ENCODE peak calls at places on chromosome 11, in five cellular contexts. W is H1, B is K562, U is HepG2, S is GM12878. Z is an unnamed sample.

GRCh38 chr11:28058333-28058732 is 49.6 kb downstream of the KIF18A start:
- DNase-seq in S (no peak), B (no peak), U (peak; percentile 1), W (no peak), Z (no peak)

GRCh38 chr11:27445625-27446024 is 27.0 kb downstream of the LGR4 start:
- DNase-seq in W (no peak), S (no peak), U (no peak), B (no peak), Z (no peak)

GRCh38 chr11:119750056-119750455 is 21.1 kb upstream of the NECTIN1 start:
- DNase-seq in W (no peak), B (no peak), U (no peak), S (no peak), Z (no peak)

GRCh38 chr11:130609121-130610035 is 160.9 kb downstream of the ADAMTS15 start:
- DNase-seq in W (no peak), S (no peak), B (peak; percentile 25), U (no peak), Z (no peak)

GRCh38 chr11:72802822-72803221 is 9.0 kb upstream of the STARD10 start:
- DNase-seq in U (no peak), S (no peak), W (no peak), B (no peak), Z (no peak)

GRCh38 chr11:48116843-48117242 is 99.8 kb upstream of the OR4B1 start:
- DNase-seq in U (peak; percentile 12), W (no peak), S (no peak), B (peak; percentile 28), Z (peak; percentile 36)

GRCh38 chr11:9859491-9860305 is 195.8 kb downstream of the SWAP70 start:
- DNase-seq in U (no peak), W (no peak), B (no peak), S (no peak), Z (no peak)

GRCh38 chr11:44497995-44498394 is 67.5 kb upstream of the CD82 start:
- DNase-seq in S (no peak), U (no peak), B (no peak), W (no peak), Z (no peak)

GRCh38 chr11:85947431-85948272 is 92.5 kb downstream of the CCDC83 start:
- DNase-seq in U (no peak), W (no peak), S (no peak), B (no peak), Z (no peak)

DNA sequence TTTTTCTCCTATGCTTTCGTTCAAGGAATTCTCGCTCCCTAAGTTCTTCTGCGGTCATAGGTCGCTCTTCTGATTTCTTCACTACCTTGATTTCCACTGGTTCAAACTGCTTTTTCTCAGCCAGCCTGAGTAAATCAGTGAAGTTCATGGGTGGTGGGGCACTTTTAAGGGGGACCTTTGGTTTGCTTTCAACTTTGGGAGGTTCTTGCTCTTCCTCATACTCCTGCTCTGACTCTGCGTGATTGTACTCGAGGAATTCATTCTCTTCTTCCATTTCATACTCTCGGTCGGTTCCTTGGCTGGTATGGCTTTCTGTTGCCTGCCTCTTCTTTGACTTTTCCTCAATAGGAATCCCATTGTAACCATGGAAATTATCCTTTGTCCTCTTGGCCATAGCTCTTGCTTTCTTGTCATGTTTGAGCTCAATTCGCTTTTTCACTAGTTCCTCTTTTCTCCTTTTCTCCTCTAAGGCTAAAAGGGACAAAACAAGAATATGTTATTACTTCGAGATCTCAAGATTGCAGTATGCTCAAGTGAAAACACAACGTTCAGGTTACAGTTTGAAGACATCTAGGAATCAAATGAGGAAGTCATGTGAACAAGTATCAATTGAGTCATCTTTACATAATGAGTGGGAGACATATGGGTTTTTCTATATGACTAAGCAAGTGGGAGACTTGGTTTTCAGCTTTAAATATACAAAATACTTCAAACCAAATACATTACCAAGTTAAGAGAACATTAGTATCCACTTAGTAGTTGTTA is 16.2 kb downstream of the MISFA start:
- DNase-seq in B (no peak), U (no peak), W (no peak), S (peak; percentile 79), Z (no peak)
- TF ChIP-seq RAD21 in B (no peak), U (no peak), W (no peak), S (no peak), Z (no peak)

GRCh38 chr11:3810446-3810845 is 2.1 kb downstream of the PGAP2 start:
- DNase-seq in W (no peak), S (no peak), B (no peak), U (no peak), Z (no peak)
- TF ChIP-seq YY1 in W (no peak), S (no peak), B (no peak), U (no peak), Z (no peak)

DNA sequence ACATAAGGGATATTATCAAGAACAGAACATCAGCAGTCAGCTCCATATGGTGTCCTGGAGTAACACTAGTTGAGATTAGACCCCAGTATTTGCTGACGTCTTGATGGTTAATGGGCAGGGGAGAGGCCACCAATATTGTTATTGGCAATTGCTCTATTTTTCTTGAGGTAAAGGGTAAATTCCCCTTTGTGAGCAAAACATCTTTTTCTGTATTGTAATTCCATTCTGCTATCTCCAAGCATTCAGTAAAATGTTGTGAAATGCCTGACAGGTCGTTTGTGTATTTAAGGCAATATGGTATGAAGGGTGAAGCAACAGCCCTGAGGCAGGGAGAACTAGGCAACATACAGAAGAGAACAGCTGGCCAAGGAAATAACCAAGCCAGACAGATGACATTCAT is 21.9 kb downstream of the PC start:
- DNase-seq in B (no peak), W (no peak), S (no peak), U (peak; percentile 50), Z (no peak)
- TF ChIP-seq RFX5 in B (no peak), W (no peak), S (no peak), U (no peak), Z (no peak)

DNA sequence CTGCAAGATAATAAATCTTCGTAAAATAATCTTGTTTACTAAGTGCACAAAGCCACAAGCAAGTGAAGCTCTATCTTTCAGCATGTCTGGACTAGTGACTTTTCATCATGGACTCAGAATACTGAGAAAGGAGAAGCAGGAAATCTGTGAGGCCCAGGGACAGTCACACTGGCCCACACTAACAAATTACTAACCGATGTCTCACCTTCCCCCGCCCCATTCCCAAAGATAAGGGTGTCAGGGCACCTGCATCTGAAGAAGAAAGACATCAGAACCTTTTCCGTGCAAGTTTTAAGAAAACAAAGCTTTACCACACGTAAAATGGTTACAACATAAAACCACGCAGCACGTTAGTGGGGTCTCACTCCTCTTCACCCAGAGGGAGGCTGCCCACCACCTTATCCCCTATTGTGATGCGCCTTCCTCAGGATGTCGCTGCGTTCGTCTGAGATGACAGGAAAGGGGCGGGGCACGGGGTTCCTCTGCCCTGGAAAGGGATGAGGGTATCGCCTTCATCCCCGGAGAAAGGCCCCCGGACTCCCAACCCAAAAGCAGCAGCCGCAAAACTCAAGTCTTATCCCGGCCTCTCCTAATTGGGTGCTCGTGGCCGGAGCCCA is 603 bp downstream of the BTBD10 start:
- DNase-seq in U (peak; percentile 31), S (no peak), B (peak; percentile 60), W (peak; percentile 84), Z (peak; percentile 73)
- TF ChIP-seq RAD21 in U (no peak), S (no peak), B (no peak), W (no peak), Z (no peak)

DNA sequence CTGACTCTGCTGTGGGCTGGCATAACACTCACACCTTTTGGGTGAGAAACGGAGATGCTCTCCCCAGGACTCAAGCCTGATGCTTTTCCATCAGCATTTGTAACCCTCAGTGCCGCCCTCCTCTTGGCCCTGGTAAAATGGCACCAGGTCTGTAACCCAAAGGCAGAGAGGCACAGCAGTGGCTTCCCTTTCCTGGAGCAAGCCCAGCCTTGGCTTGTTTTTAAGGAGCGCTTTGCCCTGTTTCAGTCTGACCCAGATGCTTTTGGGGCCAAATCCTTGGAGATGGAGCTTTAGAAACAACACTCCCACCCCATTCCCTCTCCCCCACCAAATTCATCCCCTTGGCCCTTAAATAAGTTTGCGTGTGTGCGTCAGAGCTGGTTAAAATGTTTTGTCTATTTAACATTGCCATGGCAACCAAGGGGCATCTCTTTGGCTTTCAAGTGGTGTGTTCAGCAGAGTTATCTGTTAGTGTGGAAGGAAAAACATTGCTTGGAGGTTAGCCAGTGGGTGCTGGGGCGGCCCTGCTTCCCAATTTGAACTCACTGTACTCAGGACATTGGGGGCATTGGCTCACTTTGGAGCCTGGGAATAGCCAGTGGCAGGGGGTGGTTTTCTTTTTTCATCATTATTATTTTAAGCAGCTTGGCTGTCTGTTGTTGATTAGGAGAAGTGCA is 134.2 kb downstream of the NAV2 start:
- DNase-seq in W (no peak), B (no peak), S (no peak), U (no peak), Z (no peak)
- TF ChIP-seq YY1 in W (no peak), B (no peak), S (no peak), U (no peak), Z (no peak)

GRCh38 chr11:100932474-100933100 is 197.0 kb downstream of the PGR start:
- DNase-seq in S (no peak), B (peak; percentile 30), U (peak; percentile 9), W (no peak), Z (peak; percentile 1)
- TF ChIP-seq RFX5 in S (no peak), B (no peak), U (no peak), W (no peak), Z (no peak)

DNA sequence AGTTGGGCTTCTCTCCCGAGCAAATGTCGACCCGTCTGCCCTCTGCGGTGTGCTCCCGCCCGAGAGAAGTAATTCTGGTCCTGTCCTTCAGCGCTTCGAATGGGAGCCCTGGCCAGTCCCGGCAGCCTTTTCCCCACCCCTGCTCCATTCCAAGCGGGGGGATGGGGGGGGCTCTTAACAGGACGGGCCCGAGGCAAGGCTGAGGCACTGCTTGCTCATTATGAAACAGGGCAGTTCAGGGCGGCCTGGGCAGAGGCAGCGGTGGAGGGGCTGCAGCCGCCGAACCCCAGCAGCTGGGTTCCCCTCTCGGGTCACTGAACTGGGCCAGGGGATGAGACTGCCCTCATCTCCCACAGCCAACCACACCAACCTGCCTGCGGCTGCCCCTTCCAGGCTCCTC is 9.2 kb downstream of the BACE1-AS start:
- DNase-seq in S (no peak), U (peak; percentile 52), W (peak; percentile 63), B (no peak), Z (peak; percentile 76)
- TF ChIP-seq RAD21 in S (no peak), U (no peak), W (no peak), B (no peak), Z (no peak)

DNA sequence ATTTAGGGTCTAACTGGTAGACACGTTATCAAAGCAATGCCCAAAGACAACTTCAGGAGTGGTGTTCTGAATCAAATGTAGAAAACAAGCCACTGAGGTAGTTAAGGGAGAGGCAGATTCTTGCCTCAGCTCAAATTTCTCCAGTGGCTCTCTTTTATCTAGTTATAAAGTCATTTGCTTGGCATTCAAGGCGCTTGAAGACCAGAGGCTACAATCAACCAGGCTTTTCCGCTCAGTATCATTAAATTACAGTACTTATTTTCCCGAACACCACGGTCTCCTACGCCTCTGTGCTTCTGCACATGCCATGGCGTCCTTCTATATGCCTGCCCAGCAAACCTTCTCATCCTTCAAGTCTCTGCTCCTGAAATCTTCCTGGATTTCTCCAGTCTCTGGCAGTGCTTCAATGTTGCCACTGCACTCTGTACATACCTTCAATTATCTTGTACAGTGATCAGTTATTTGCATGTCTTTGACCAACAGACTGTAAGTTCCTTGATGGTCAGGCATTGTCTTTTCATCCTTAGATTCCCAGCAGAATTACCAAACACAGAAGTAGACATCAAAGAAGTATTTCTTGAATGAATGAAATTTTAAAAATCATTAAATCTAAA is 1.4 kb downstream of the POGLUT3 start:
- DNase-seq in W (no peak), B (peak; percentile 38), U (no peak), S (no peak), Z (no peak)
- TF ChIP-seq YY1 in W (no peak), B (peak; percentile 14), U (no peak), S (no peak), Z (no peak)